ENCODE peak calls at places on chromosomes 13 and 19, in six cellular contexts. One of them, this sample, is unnamed.

GRCh38 chr19:40129425-40129824 is 38.7 kb upstream of the ZNF780A start:
- DNase-seq in A549: no peak
- DNase-seq in endothelial cell of umbilical vein: no peak
- DNase-seq in K562: no peak
- DNase-seq in HepG2: no peak
- DNase-seq in GM12878: no peak
- DNase-seq in this sample: no peak

GRCh38 chr13:112443191-112444000 is 67.2 kb downstream of the SPACA7 start:
- DNase-seq in A549: no peak
- DNase-seq in endothelial cell of umbilical vein: no peak
- DNase-seq in K562: peak; percentile 9
- DNase-seq in HepG2: no peak
- DNase-seq in GM12878: no peak
- DNase-seq in this sample: peak; percentile 28

GRCh38 chr19:58399903-58400637 is 4.6 kb downstream of the RNF225 start:
- DNase-seq in A549: no peak
- DNase-seq in endothelial cell of umbilical vein: no peak
- DNase-seq in K562: no peak
- DNase-seq in HepG2: no peak
- DNase-seq in GM12878: no peak
- DNase-seq in this sample: no peak

GRCh38 chr13:90968510-90968909 is 379.0 kb upstream of the MIR17HG start:
- DNase-seq in A549: peak; percentile 33
- DNase-seq in endothelial cell of umbilical vein: no peak
- DNase-seq in K562: peak; percentile 19
- DNase-seq in HepG2: peak; percentile 2
- DNase-seq in GM12878: no peak
- DNase-seq in this sample: peak; percentile 31

GRCh38 chr19:42216653-42217521 is 590 bp downstream of the DEDD2 start:
- DNase-seq in A549: peak; percentile 66
- DNase-seq in endothelial cell of umbilical vein: peak; percentile 47
- DNase-seq in K562: peak; percentile 61
- DNase-seq in HepG2: peak; percentile 15
- DNase-seq in GM12878: no peak
- DNase-seq in this sample: peak; percentile 49

GRCh38 chr13:57665471-57665870 is 33.9 kb downstream of the PCDH17 start:
- DNase-seq in A549: no peak
- DNase-seq in endothelial cell of umbilical vein: no peak
- DNase-seq in K562: no peak
- DNase-seq in HepG2: no peak
- DNase-seq in GM12878: no peak
- DNase-seq in this sample: no peak

GRCh38 chr19:42121036-42121621 is 11.1 kb downstream of the POU2F2 start:
- DNase-seq in A549: no peak
- DNase-seq in endothelial cell of umbilical vein: no peak
- DNase-seq in K562: no peak
- DNase-seq in HepG2: no peak
- DNase-seq in GM12878: no peak
- DNase-seq in this sample: peak; percentile 50

GRCh38 chr19:57583521-57584416 is at the start of gene ZIK1:
- DNase-seq in A549: no peak
- DNase-seq in endothelial cell of umbilical vein: peak; percentile 48
- DNase-seq in K562: peak; percentile 34
- DNase-seq in HepG2: peak; percentile 83
- DNase-seq in GM12878: peak; percentile 61
- DNase-seq in this sample: peak; percentile 84

GRCh38 chr19:30434797-30435594 is 62.8 kb downstream of the ZNF536 start:
- DNase-seq in A549: no peak
- DNase-seq in endothelial cell of umbilical vein: no peak
- DNase-seq in K562: no peak
- DNase-seq in HepG2: no peak
- DNase-seq in GM12878: no peak
- DNase-seq in this sample: no peak

GRCh38 chr19:30439271-30439750 is 67.1 kb downstream of the ZNF536 start:
- DNase-seq in A549: no peak
- DNase-seq in endothelial cell of umbilical vein: no peak
- DNase-seq in K562: no peak
- DNase-seq in HepG2: no peak
- DNase-seq in GM12878: no peak
- DNase-seq in this sample: no peak

GRCh38 chr19:30441011-30441410 is 68.8 kb downstream of the ZNF536 start:
- DNase-seq in A549: no peak
- DNase-seq in endothelial cell of umbilical vein: no peak
- DNase-seq in K562: no peak
- DNase-seq in HepG2: no peak
- DNase-seq in GM12878: no peak
- DNase-seq in this sample: no peak

GRCh38 chr19:30442715-30443114 is 70.5 kb downstream of the ZNF536 start:
- DNase-seq in A549: no peak
- DNase-seq in endothelial cell of umbilical vein: no peak
- DNase-seq in K562: no peak
- DNase-seq in HepG2: no peak
- DNase-seq in GM12878: no peak
- DNase-seq in this sample: no peak

GRCh38 chr19:30437869-30438268 is 65.7 kb downstream of the ZNF536 start:
- DNase-seq in A549: no peak
- DNase-seq in endothelial cell of umbilical vein: no peak
- DNase-seq in K562: no peak
- DNase-seq in HepG2: no peak
- DNase-seq in GM12878: no peak
- DNase-seq in this sample: no peak
- TF ChIP-seq CTCF in A549: no peak
- TF ChIP-seq CTCF in endothelial cell of umbilical vein: no peak
- TF ChIP-seq CTCF in K562: no peak
- TF ChIP-seq CTCF in HepG2: no peak
- TF ChIP-seq CTCF in GM12878: no peak
- TF ChIP-seq CTCF in this sample: no peak

GRCh38 chr19:38210458-38210987 is 13.5 kb downstream of the DPF1 start:
- DNase-seq in A549: no peak
- DNase-seq in endothelial cell of umbilical vein: no peak
- DNase-seq in K562: no peak
- DNase-seq in HepG2: no peak
- DNase-seq in GM12878: no peak
- DNase-seq in this sample: no peak
- H3K4me3 ChIP-seq in A549: no peak overlapping the region
- H3K4me3 ChIP-seq in endothelial cell of umbilical vein: no peak overlapping the region
- H3K4me3 ChIP-seq in K562: no peak overlapping the region
- H3K4me3 ChIP-seq in HepG2: no peak overlapping the region
- H3K4me3 ChIP-seq in GM12878: no peak overlapping the region
- H3K4me3 ChIP-seq in this sample: no peak overlapping the region

DNA sequence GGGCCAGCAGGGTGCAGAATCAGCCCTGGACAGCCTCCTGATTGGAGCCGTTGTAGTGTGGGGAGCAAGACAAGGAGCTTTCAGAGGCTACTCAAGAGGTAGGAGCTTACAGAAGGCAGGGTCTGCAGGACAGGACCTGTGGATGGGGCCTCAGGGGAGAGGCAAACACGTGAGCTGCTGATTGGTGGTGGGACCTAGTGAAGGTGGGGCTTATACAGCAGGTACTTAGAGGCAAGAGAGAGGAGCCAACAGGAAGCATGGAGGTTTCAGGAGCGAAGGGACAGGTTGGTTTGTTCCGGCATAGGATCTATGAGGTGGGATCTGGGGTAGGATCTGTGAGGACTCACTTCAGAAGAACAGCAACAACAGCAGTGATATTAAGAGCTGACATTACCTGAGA is 32.4 kb downstream of the ZSWIM4 start:
- DNase-seq in A549: no peak
- DNase-seq in endothelial cell of umbilical vein: no peak
- DNase-seq in K562: peak; percentile 28
- DNase-seq in HepG2: no peak
- DNase-seq in GM12878: no peak
- DNase-seq in this sample: no peak
- TF ChIP-seq MYC in A549: no peak
- TF ChIP-seq MYC in endothelial cell of umbilical vein: no peak
- TF ChIP-seq MYC in K562: no peak
- TF ChIP-seq MYC in HepG2: no peak
- TF ChIP-seq MYC in GM12878: no peak
- TF ChIP-seq MYC in this sample: no peak

GRCh38 chr13:51221674-51222509 is at the start of gene FAM124A:
- DNase-seq in A549: peak; percentile 11
- DNase-seq in endothelial cell of umbilical vein: peak; percentile 26
- DNase-seq in K562: peak; percentile 29
- DNase-seq in HepG2: no peak
- DNase-seq in GM12878: no peak
- DNase-seq in this sample: peak; percentile 75
- TF ChIP-seq CTCF in A549: peak; percentile 54
- TF ChIP-seq CTCF in endothelial cell of umbilical vein: peak; percentile 37
- TF ChIP-seq CTCF in K562: no peak
- TF ChIP-seq CTCF in HepG2: no peak
- TF ChIP-seq CTCF in GM12878: peak; percentile 15
- TF ChIP-seq CTCF in this sample: no peak

DNA sequence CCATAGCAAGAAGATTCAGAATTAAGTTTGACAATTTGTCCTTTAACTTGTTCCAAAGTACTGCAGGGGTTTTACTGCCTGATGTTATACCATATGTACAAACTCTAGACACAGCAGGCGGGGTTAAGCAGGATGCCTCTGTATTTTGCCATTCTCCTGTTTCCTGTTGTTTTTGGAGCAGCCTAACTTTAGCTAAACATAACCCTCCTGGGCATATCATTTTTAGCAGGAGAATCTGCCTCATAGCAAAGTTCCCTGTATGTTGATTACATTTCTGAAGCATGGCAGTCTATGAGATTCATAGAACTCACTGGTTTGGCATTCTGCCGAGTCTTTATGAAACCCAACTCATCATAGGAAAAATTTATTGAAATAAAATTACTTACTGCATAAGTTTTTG is 5.2 kb downstream of the LHFPL6 start:
- DNase-seq in A549: no peak
- DNase-seq in endothelial cell of umbilical vein: peak; percentile 80
- DNase-seq in K562: no peak
- DNase-seq in HepG2: no peak
- DNase-seq in GM12878: no peak
- DNase-seq in this sample: no peak
- H3K4me3 ChIP-seq in A549: no peak overlapping the region
- H3K4me3 ChIP-seq in endothelial cell of umbilical vein: no peak overlapping the region
- H3K4me3 ChIP-seq in K562: no peak overlapping the region
- H3K4me3 ChIP-seq in HepG2: no peak overlapping the region
- H3K4me3 ChIP-seq in GM12878: no peak overlapping the region
- H3K4me3 ChIP-seq in this sample: no peak overlapping the region

GRCh38 chr13:66459143-66459542 is 771.0 kb downstream of the PCDH9 start:
- DNase-seq in A549: no peak
- DNase-seq in endothelial cell of umbilical vein: no peak
- DNase-seq in K562: no peak
- DNase-seq in HepG2: no peak
- DNase-seq in GM12878: no peak
- DNase-seq in this sample: no peak

GRCh38 chr13:66462187-66462586 is 767.9 kb downstream of the PCDH9 start:
- DNase-seq in A549: no peak
- DNase-seq in endothelial cell of umbilical vein: peak; percentile 16
- DNase-seq in K562: no peak
- DNase-seq in HepG2: no peak
- DNase-seq in GM12878: no peak
- DNase-seq in this sample: no peak

DNA sequence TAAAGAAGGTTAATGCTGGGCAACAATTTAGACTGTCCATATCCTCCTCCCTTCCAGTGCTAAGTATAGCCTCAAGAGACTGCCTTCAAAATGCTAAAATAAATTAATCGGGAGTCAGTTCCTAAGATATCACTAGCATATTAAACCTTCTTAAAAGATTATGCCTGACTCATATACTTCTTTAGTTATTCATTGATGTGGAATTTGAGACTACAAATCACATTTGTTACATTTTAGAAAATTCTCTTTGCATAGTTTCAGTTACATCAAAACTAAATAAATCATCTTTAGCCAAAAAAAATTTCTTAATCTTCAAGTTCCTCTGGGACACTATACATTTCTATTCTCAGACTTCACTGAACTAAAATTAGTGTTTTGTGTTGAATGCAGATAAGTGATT is 769.1 kb downstream of the PCDH9 start:
- DNase-seq in A549: no peak
- DNase-seq in endothelial cell of umbilical vein: no peak
- DNase-seq in K562: no peak
- DNase-seq in HepG2: no peak
- DNase-seq in GM12878: no peak
- DNase-seq in this sample: no peak
- TF ChIP-seq MYC in A549: no peak
- TF ChIP-seq MYC in endothelial cell of umbilical vein: no peak
- TF ChIP-seq MYC in K562: no peak
- TF ChIP-seq MYC in HepG2: no peak
- TF ChIP-seq MYC in GM12878: no peak
- TF ChIP-seq MYC in this sample: no peak

GRCh38 chr19:16202320-16203255 is 4.9 kb downstream of the AP1M1 start:
- DNase-seq in A549: no peak
- DNase-seq in endothelial cell of umbilical vein: no peak
- DNase-seq in K562: no peak
- DNase-seq in HepG2: no peak
- DNase-seq in GM12878: no peak
- DNase-seq in this sample: no peak

GRCh38 chr19:16198363-16198636 is 589 bp downstream of the AP1M1 start:
- DNase-seq in A549: no peak
- DNase-seq in endothelial cell of umbilical vein: peak; percentile 11
- DNase-seq in K562: peak; percentile 22
- DNase-seq in HepG2: no peak
- DNase-seq in GM12878: no peak
- DNase-seq in this sample: no peak

GRCh38 chr19:16199275-16199932 is 1.7 kb downstream of the AP1M1 start:
- DNase-seq in A549: no peak
- DNase-seq in endothelial cell of umbilical vein: no peak
- DNase-seq in K562: no peak
- DNase-seq in HepG2: no peak
- DNase-seq in GM12878: no peak
- DNase-seq in this sample: no peak

GRCh38 chr19:16200776-16201391 is 3.2 kb downstream of the AP1M1 start:
- DNase-seq in A549: no peak
- DNase-seq in endothelial cell of umbilical vein: no peak
- DNase-seq in K562: no peak
- DNase-seq in HepG2: no peak
- DNase-seq in GM12878: no peak
- DNase-seq in this sample: no peak

GRCh38 chr19:16200038-16200775 is 2.5 kb downstream of the AP1M1 start:
- DNase-seq in A549: no peak
- DNase-seq in endothelial cell of umbilical vein: no peak
- DNase-seq in K562: peak; percentile 14
- DNase-seq in HepG2: peak; percentile 95
- DNase-seq in GM12878: no peak
- DNase-seq in this sample: peak; percentile 61
- TF ChIP-seq CTCF in A549: no peak
- TF ChIP-seq CTCF in endothelial cell of umbilical vein: no peak
- TF ChIP-seq CTCF in K562: no peak
- TF ChIP-seq CTCF in HepG2: peak; percentile 71
- TF ChIP-seq CTCF in GM12878: no peak
- TF ChIP-seq CTCF in this sample: no peak